ENCODE peak calls at places on chromosomes 5 and 9, in six cellular contexts. One of them, this sample, is unnamed.

GRCh38 chr9:95086564-95086955 is 230.9 kb downstream of the FANCC start:
- DNase-seq in IMR-90: no peak
- DNase-seq in H9: no peak
- DNase-seq in H1: no peak
- DNase-seq in mesendoderm: no peak
- DNase-seq in neuronal stem cell: no peak
- DNase-seq in this sample: no peak

GRCh38 chr5:55427157-55427556 is 107.6 kb downstream of the PLPP1 start:
- DNase-seq in IMR-90: peak; percentile 90
- DNase-seq in H1: no peak
- DNase-seq in H9: no peak
- DNase-seq in neuronal stem cell: no peak
- DNase-seq in mesendoderm: no peak
- DNase-seq in this sample: no peak

GRCh38 chr5:78541058-78541624 is 107.4 kb downstream of the LHFPL2 start:
- DNase-seq in neuronal stem cell: no peak
- DNase-seq in IMR-90: no peak
- DNase-seq in H9: no peak
- DNase-seq in mesendoderm: no peak
- DNase-seq in H1: no peak
- DNase-seq in this sample: no peak

GRCh38 chr5:170338933-170339779 is 41.6 kb upstream of the LCP2 start:
- DNase-seq in mesendoderm: peak; percentile 53
- DNase-seq in H1: peak; percentile 72
- DNase-seq in neuronal stem cell: no peak
- DNase-seq in H9: peak; percentile 76
- DNase-seq in IMR-90: no peak
- DNase-seq in this sample: peak; percentile 40

GRCh38 chr5:111756701-111757581 is at the start of gene NREP:
- DNase-seq in H9: peak; percentile 77
- DNase-seq in IMR-90: peak; percentile 97
- DNase-seq in neuronal stem cell: peak; percentile 85
- DNase-seq in H1: peak; percentile 81
- DNase-seq in mesendoderm: peak; percentile 97
- DNase-seq in this sample: peak; percentile 92

GRCh38 chr9:83937861-83938455 is 16.7 kb upstream of the KIF27 start:
- DNase-seq in H1: peak; percentile 47
- DNase-seq in neuronal stem cell: peak; percentile 63
- DNase-seq in mesendoderm: peak; percentile 86
- DNase-seq in IMR-90: peak; percentile 62
- DNase-seq in H9: no peak
- DNase-seq in this sample: peak; percentile 59

GRCh38 chr9:135526089-135526729 is 5.0 kb downstream of the LCN1 start:
- DNase-seq in H1: no peak
- DNase-seq in mesendoderm: no peak
- DNase-seq in IMR-90: no peak
- DNase-seq in H9: peak; percentile 15
- DNase-seq in neuronal stem cell: no peak
- DNase-seq in this sample: no peak

GRCh38 chr5:149298857-149299404 is 27.3 kb downstream of the AFAP1L1 start:
- DNase-seq in neuronal stem cell: no peak
- DNase-seq in H1: no peak
- DNase-seq in IMR-90: no peak
- DNase-seq in mesendoderm: no peak
- DNase-seq in H9: no peak
- DNase-seq in this sample: no peak

GRCh38 chr5:177491429-177491945 is 5.9 kb downstream of the PDLIM7 start:
- DNase-seq in H1: peak; percentile 99
- DNase-seq in H9: peak; percentile 92
- DNase-seq in IMR-90: no peak
- DNase-seq in neuronal stem cell: peak; percentile 79
- DNase-seq in mesendoderm: peak; percentile 91
- DNase-seq in this sample: peak; percentile 73
- H2AK5ac ChIP-seq in H1: no peak overlapping the region
- H2AK5ac ChIP-seq in H9: no peak overlapping the region
- H2AK5ac ChIP-seq in IMR-90: no peak overlapping the region
- H2AK5ac ChIP-seq in neuronal stem cell: peak overlapping the region; percentile 73
- H2AK5ac ChIP-seq in mesendoderm: no peak overlapping the region
- H2AK5ac ChIP-seq in this sample: peak overlapping the region; percentile 38

DNA sequence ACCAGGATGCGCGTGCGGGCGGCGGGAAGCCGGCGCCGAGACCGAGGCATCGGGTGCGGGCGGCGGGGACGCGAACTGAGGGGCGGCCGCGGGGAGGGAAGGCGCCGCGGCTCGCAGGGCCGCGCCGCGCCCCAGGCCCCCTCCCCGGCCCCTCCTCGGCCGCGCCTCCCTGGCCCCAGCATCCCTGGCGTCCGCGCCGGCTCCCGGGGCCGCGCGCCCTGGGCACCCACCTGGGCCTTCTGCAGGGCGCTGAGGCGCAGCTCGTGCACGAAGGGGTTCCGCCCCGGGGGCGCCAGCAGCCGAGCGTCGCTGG is 324 bp downstream of the LPCAT1 start:
- DNase-seq in mesendoderm: no peak
- DNase-seq in neuronal stem cell: no peak
- DNase-seq in IMR-90: no peak
- DNase-seq in H9: no peak
- DNase-seq in H1: no peak
- DNase-seq in this sample: peak; percentile 17
- H3K9ac ChIP-seq in mesendoderm: peak overlapping the region; percentile 60
- H3K9ac ChIP-seq in neuronal stem cell: peak overlapping the region; percentile 90
- H3K9ac ChIP-seq in IMR-90: peak overlapping the region; percentile 83
- H3K9ac ChIP-seq in H9: no peak overlapping the region
- H3K9ac ChIP-seq in H1: peak overlapping the region; percentile 92
- H3K9ac ChIP-seq in this sample: peak overlapping the region; percentile 95

DNA sequence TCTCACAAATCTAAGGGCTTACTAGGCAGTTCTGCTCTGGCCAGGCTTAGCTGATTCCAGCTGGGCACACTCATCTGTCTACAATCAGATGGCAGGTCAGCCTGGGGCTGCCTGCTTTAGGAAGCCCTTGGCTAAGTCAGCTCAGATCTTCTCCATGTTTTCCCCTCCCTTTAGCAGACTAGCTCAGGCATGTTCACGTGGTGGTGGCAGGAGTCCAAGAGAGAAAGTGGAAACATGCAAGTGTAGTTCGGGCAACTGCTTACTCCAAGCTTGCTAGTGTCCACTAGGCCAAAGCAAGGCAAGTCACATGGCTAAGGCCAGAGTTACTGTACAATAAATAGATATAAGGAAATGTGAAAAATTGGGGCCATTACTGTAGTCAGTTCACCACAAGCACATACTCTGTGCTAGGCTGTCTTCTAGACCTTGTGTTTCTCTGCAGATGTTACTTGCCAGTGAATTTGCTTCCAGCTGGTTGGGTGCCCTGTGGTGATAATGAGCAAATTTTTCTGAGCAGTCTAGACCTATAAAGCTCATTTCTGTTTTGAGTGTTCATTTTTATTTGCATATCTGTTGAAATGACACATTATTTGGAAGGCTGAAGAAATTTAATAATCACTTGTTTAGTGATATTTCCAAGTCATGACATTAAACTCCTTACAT is 38.3 kb downstream of the RECK start:
- DNase-seq in IMR-90: peak; percentile 89
- DNase-seq in H9: no peak
- DNase-seq in neuronal stem cell: no peak
- DNase-seq in H1: no peak
- DNase-seq in mesendoderm: no peak
- DNase-seq in this sample: no peak
- H2AK5ac ChIP-seq in IMR-90: peak overlapping the region; percentile 86
- H2AK5ac ChIP-seq in H9: no peak overlapping the region
- H2AK5ac ChIP-seq in neuronal stem cell: no peak overlapping the region
- H2AK5ac ChIP-seq in H1: no peak overlapping the region
- H2AK5ac ChIP-seq in mesendoderm: no peak overlapping the region
- H2AK5ac ChIP-seq in this sample: no peak overlapping the region

GRCh38 chr5:119286516-119287488 is 69.0 kb upstream of the TNFAIP8 start:
- DNase-seq in neuronal stem cell: no peak
- DNase-seq in mesendoderm: no peak
- DNase-seq in H9: no peak
- DNase-seq in H1: no peak
- DNase-seq in IMR-90: no peak
- DNase-seq in this sample: no peak

GRCh38 chr5:119289413-119289812 is 66.4 kb upstream of the TNFAIP8 start:
- DNase-seq in IMR-90: no peak
- DNase-seq in H9: no peak
- DNase-seq in mesendoderm: no peak
- DNase-seq in neuronal stem cell: no peak
- DNase-seq in H1: no peak
- DNase-seq in this sample: no peak

GRCh38 chr5:119290161-119290569 is 65.7 kb upstream of the TNFAIP8 start:
- DNase-seq in H1: no peak
- DNase-seq in neuronal stem cell: no peak
- DNase-seq in H9: no peak
- DNase-seq in mesendoderm: no peak
- DNase-seq in IMR-90: peak; percentile 18
- DNase-seq in this sample: peak; percentile 90

GRCh38 chr5:119287547-119288073 is 68.2 kb upstream of the TNFAIP8 start:
- DNase-seq in H9: no peak
- DNase-seq in H1: no peak
- DNase-seq in neuronal stem cell: no peak
- DNase-seq in IMR-90: peak; percentile 32
- DNase-seq in mesendoderm: peak; percentile 83
- DNase-seq in this sample: peak; percentile 89

GRCh38 chr5:119288364-119289047 is 67.3 kb upstream of the TNFAIP8 start:
- DNase-seq in H1: no peak
- DNase-seq in neuronal stem cell: no peak
- DNase-seq in H9: no peak
- DNase-seq in IMR-90: peak; percentile 34
- DNase-seq in mesendoderm: no peak
- DNase-seq in this sample: peak; percentile 93
- H3K9ac ChIP-seq in H1: no peak overlapping the region
- H3K9ac ChIP-seq in neuronal stem cell: no peak overlapping the region
- H3K9ac ChIP-seq in H9: no peak overlapping the region
- H3K9ac ChIP-seq in IMR-90: no peak overlapping the region
- H3K9ac ChIP-seq in mesendoderm: no peak overlapping the region
- H3K9ac ChIP-seq in this sample: no peak overlapping the region

GRCh38 chr9:129626079-129626943 is at the start of gene NTMT1:
- DNase-seq in H1: peak; percentile 98
- DNase-seq in mesendoderm: peak; percentile 85
- DNase-seq in IMR-90: peak; percentile 81
- DNase-seq in H9: peak; percentile 80
- DNase-seq in neuronal stem cell: peak; percentile 81
- DNase-seq in this sample: peak; percentile 84
- H2AK5ac ChIP-seq in H1: peak within 1 kb of the TSS; percentile 68
- H2AK5ac ChIP-seq in mesendoderm: peak within 1 kb of the TSS; percentile 6
- H2AK5ac ChIP-seq in IMR-90: peak within 1 kb of the TSS; percentile 95
- H2AK5ac ChIP-seq in H9: no peak within 1 kb of the TSS
- H2AK5ac ChIP-seq in neuronal stem cell: peak within 1 kb of the TSS; percentile 66
- H2AK5ac ChIP-seq in this sample: peak within 1 kb of the TSS; percentile 93

GRCh38 chr5:154370730-154371334 is 75.0 kb upstream of the SAP30L start:
- DNase-seq in IMR-90: no peak
- DNase-seq in H9: no peak
- DNase-seq in neuronal stem cell: no peak
- DNase-seq in H1: no peak
- DNase-seq in mesendoderm: no peak
- DNase-seq in this sample: no peak
- H3K9ac ChIP-seq in IMR-90: no peak overlapping the region
- H3K9ac ChIP-seq in H9: no peak overlapping the region
- H3K9ac ChIP-seq in neuronal stem cell: no peak overlapping the region
- H3K9ac ChIP-seq in H1: no peak overlapping the region
- H3K9ac ChIP-seq in mesendoderm: no peak overlapping the region
- H3K9ac ChIP-seq in this sample: no peak overlapping the region

GRCh38 chr9:114139061-114139460 is 16.3 kb upstream of the COL27A1 start:
- DNase-seq in mesendoderm: no peak
- DNase-seq in IMR-90: no peak
- DNase-seq in neuronal stem cell: no peak
- DNase-seq in H9: no peak
- DNase-seq in H1: no peak
- DNase-seq in this sample: no peak

GRCh38 chr9:114137831-114138230 is 17.5 kb upstream of the COL27A1 start:
- DNase-seq in mesendoderm: no peak
- DNase-seq in neuronal stem cell: no peak
- DNase-seq in H1: no peak
- DNase-seq in IMR-90: no peak
- DNase-seq in H9: no peak
- DNase-seq in this sample: peak; percentile 85

GRCh38 chr9:114140850-114141249 is 14.5 kb upstream of the COL27A1 start:
- DNase-seq in neuronal stem cell: no peak
- DNase-seq in mesendoderm: no peak
- DNase-seq in IMR-90: no peak
- DNase-seq in H1: no peak
- DNase-seq in H9: no peak
- DNase-seq in this sample: no peak

GRCh38 chr9:114140401-114140800 is 14.9 kb upstream of the COL27A1 start:
- DNase-seq in IMR-90: no peak
- DNase-seq in neuronal stem cell: no peak
- DNase-seq in H1: no peak
- DNase-seq in H9: no peak
- DNase-seq in mesendoderm: no peak
- DNase-seq in this sample: no peak

DNA sequence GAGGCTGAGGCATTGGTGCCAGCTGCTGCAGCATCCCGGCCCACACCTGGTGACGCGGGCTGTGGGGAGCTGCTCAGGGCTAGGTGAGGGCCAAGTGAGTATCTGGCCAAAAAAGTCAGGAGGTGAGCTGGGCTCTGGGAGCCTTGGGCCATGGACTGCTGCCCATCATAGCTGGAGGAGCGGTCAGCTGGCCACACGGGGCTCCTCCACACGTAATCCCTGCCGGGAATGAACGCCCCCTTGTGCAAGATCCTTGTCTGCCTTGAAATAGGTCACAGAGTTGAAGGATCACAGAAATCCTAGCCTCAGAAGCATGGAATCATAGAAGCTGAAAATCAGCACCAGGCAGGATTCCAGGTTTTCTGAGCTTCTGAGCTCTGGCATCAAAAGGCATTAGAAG is 16.8 kb upstream of the COL27A1 start:
- DNase-seq in neuronal stem cell: no peak
- DNase-seq in H1: no peak
- DNase-seq in mesendoderm: no peak
- DNase-seq in IMR-90: no peak
- DNase-seq in H9: no peak
- DNase-seq in this sample: peak; percentile 73
- H2AK5ac ChIP-seq in neuronal stem cell: no peak overlapping the region
- H2AK5ac ChIP-seq in H1: no peak overlapping the region
- H2AK5ac ChIP-seq in mesendoderm: no peak overlapping the region
- H2AK5ac ChIP-seq in IMR-90: no peak overlapping the region
- H2AK5ac ChIP-seq in H9: no peak overlapping the region
- H2AK5ac ChIP-seq in this sample: no peak overlapping the region

GRCh38 chr5:79984363-79984762 is 6.7 kb downstream of the MTX3 start:
- DNase-seq in H9: no peak
- DNase-seq in H1: no peak
- DNase-seq in mesendoderm: no peak
- DNase-seq in neuronal stem cell: no peak
- DNase-seq in IMR-90: no peak
- DNase-seq in this sample: no peak

GRCh38 chr5:79990205-79990597 is 861 bp downstream of the MTX3 start:
- DNase-seq in H9: no peak
- DNase-seq in IMR-90: peak; percentile 36
- DNase-seq in neuronal stem cell: no peak
- DNase-seq in H1: no peak
- DNase-seq in mesendoderm: peak; percentile 3
- DNase-seq in this sample: no peak

GRCh38 chr5:79985288-79985687 is 5.8 kb downstream of the MTX3 start:
- DNase-seq in H1: no peak
- DNase-seq in H9: no peak
- DNase-seq in IMR-90: no peak
- DNase-seq in mesendoderm: no peak
- DNase-seq in neuronal stem cell: no peak
- DNase-seq in this sample: no peak

GRCh38 chr5:79983618-79984017 is 7.4 kb downstream of the MTX3 start:
- DNase-seq in IMR-90: no peak
- DNase-seq in H1: no peak
- DNase-seq in mesendoderm: no peak
- DNase-seq in neuronal stem cell: no peak
- DNase-seq in H9: no peak
- DNase-seq in this sample: no peak

GRCh38 chr5:79986260-79986659 is 4.8 kb downstream of the MTX3 start:
- DNase-seq in mesendoderm: no peak
- DNase-seq in neuronal stem cell: no peak
- DNase-seq in IMR-90: no peak
- DNase-seq in H1: no peak
- DNase-seq in H9: no peak
- DNase-seq in this sample: no peak
- H3K9ac ChIP-seq in mesendoderm: no peak overlapping the region
- H3K9ac ChIP-seq in neuronal stem cell: no peak overlapping the region
- H3K9ac ChIP-seq in IMR-90: no peak overlapping the region
- H3K9ac ChIP-seq in H1: no peak overlapping the region
- H3K9ac ChIP-seq in H9: no peak overlapping the region
- H3K9ac ChIP-seq in this sample: no peak overlapping the region